ENCODE peak calls at places on chromosomes 13 and 19, in six cellular contexts. One of them, this sample, is unnamed.

GRCh38 chr19:4715529-4716221 is 8.0 kb downstream of the DPP9 start:
- DNase-seq in cardiac fibroblast: no peak
- DNase-seq in adrenal gland: peak; percentile 50
- DNase-seq in tibial artery: no peak
- DNase-seq in Calu3: no peak
- DNase-seq in body of pancreas: peak; percentile 74
- DNase-seq in this sample: no peak

GRCh38 chr13:61180245-61180644 is 235.4 kb downstream of the PCDH20 start:
- DNase-seq in cardiac fibroblast: no peak
- DNase-seq in adrenal gland: no peak
- DNase-seq in tibial artery: no peak
- DNase-seq in Calu3: no peak
- DNase-seq in body of pancreas: no peak
- DNase-seq in this sample: no peak

GRCh38 chr13:44169018-44169909 is 204.4 kb upstream of the SERP2 start:
- DNase-seq in cardiac fibroblast: no peak
- DNase-seq in adrenal gland: no peak
- DNase-seq in tibial artery: no peak
- DNase-seq in Calu3: no peak
- DNase-seq in body of pancreas: no peak
- DNase-seq in this sample: no peak

GRCh38 chr19:51480590-51480989 is 2.3 kb downstream of the CEACAM18 start:
- DNase-seq in cardiac fibroblast: peak; percentile 17
- DNase-seq in adrenal gland: no peak
- DNase-seq in tibial artery: no peak
- DNase-seq in Calu3: peak; percentile 21
- DNase-seq in body of pancreas: no peak
- DNase-seq in this sample: no peak

GRCh38 chr13:80010286-80010831 is 330.6 kb downstream of the SPRY2 start:
- DNase-seq in cardiac fibroblast: no peak
- DNase-seq in adrenal gland: no peak
- DNase-seq in tibial artery: no peak
- DNase-seq in Calu3: no peak
- DNase-seq in body of pancreas: peak; percentile 23
- DNase-seq in this sample: no peak

GRCh38 chr19:35908977-35909683 is 1.0 kb upstream of the TYROBP start:
- DNase-seq in cardiac fibroblast: no peak
- DNase-seq in adrenal gland: peak; percentile 78
- DNase-seq in tibial artery: peak; percentile 90
- DNase-seq in Calu3: no peak
- DNase-seq in body of pancreas: peak; percentile 31
- DNase-seq in this sample: no peak

GRCh38 chr13:94335786-94336357 is 143.6 kb downstream of the DCT start:
- DNase-seq in cardiac fibroblast: no peak
- DNase-seq in adrenal gland: no peak
- DNase-seq in tibial artery: no peak
- DNase-seq in Calu3: no peak
- DNase-seq in body of pancreas: no peak
- DNase-seq in this sample: no peak

GRCh38 chr13:112447761-112448603 is 71.8 kb downstream of the SPACA7 start:
- DNase-seq in cardiac fibroblast: no peak
- DNase-seq in adrenal gland: no peak
- DNase-seq in tibial artery: no peak
- DNase-seq in Calu3: no peak
- DNase-seq in body of pancreas: no peak
- DNase-seq in this sample: no peak

GRCh38 chr19:12794196-12794921 is 3.1 kb downstream of the JUNB start:
- DNase-seq in cardiac fibroblast: peak; percentile 65
- DNase-seq in adrenal gland: peak; percentile 50
- DNase-seq in tibial artery: no peak
- DNase-seq in Calu3: no peak
- DNase-seq in body of pancreas: no peak
- DNase-seq in this sample: peak; percentile 50

GRCh38 chr19:5542665-5543064 is 25.1 kb downstream of the TINCR start:
- DNase-seq in cardiac fibroblast: no peak
- DNase-seq in adrenal gland: no peak
- DNase-seq in tibial artery: no peak
- DNase-seq in Calu3: no peak
- DNase-seq in body of pancreas: no peak
- DNase-seq in this sample: no peak

GRCh38 chr13:92074658-92075057 is 676.2 kb downstream of the GPC5 start:
- DNase-seq in cardiac fibroblast: peak; percentile 2
- DNase-seq in adrenal gland: peak; percentile 7
- DNase-seq in tibial artery: no peak
- DNase-seq in Calu3: no peak
- DNase-seq in body of pancreas: peak; percentile 16
- DNase-seq in this sample: no peak

GRCh38 chr19:49512970-49513745 is 697 bp downstream of the FCGRT start:
- DNase-seq in cardiac fibroblast: no peak
- DNase-seq in adrenal gland: peak; percentile 55
- DNase-seq in tibial artery: no peak
- DNase-seq in Calu3: peak; percentile 54
- DNase-seq in body of pancreas: peak; percentile 62
- DNase-seq in this sample: no peak

GRCh38 chr13:42047561-42048322 is 706 bp upstream of the DGKH start:
- DNase-seq in cardiac fibroblast: peak; percentile 77
- DNase-seq in adrenal gland: peak; percentile 35
- DNase-seq in tibial artery: peak; percentile 70
- DNase-seq in Calu3: peak; percentile 49
- DNase-seq in body of pancreas: peak; percentile 42
- DNase-seq in this sample: no peak

GRCh38 chr13:104954210-104954609 is 1581.3 kb downstream of the EFNB2 start:
- DNase-seq in cardiac fibroblast: peak; percentile 58
- DNase-seq in adrenal gland: no peak
- DNase-seq in tibial artery: no peak
- DNase-seq in Calu3: no peak
- DNase-seq in body of pancreas: no peak
- DNase-seq in this sample: no peak

GRCh38 chr19:41217741-41218140 is 1.3 kb upstream of the AXL start:
- DNase-seq in cardiac fibroblast: no peak
- DNase-seq in adrenal gland: no peak
- DNase-seq in tibial artery: no peak
- DNase-seq in Calu3: no peak
- DNase-seq in body of pancreas: no peak
- DNase-seq in this sample: no peak

GRCh38 chr13:112146073-112146360 is 79.1 kb downstream of the SOX1 start:
- DNase-seq in cardiac fibroblast: no peak
- DNase-seq in adrenal gland: no peak
- DNase-seq in tibial artery: peak; percentile 47
- DNase-seq in Calu3: no peak
- DNase-seq in body of pancreas: no peak
- DNase-seq in this sample: no peak

GRCh38 chr19:7004313-7004931 is 16.8 kb downstream of the MBD3L2B start:
- DNase-seq in cardiac fibroblast: no peak
- DNase-seq in adrenal gland: no peak
- DNase-seq in tibial artery: no peak
- DNase-seq in Calu3: no peak
- DNase-seq in body of pancreas: no peak
- DNase-seq in this sample: no peak

GRCh38 chr13:50126378-50127016 is 111.3 kb downstream of the KCNRG start:
- DNase-seq in cardiac fibroblast: peak; percentile 45
- DNase-seq in adrenal gland: peak; percentile 45
- DNase-seq in tibial artery: no peak
- DNase-seq in Calu3: no peak
- DNase-seq in body of pancreas: no peak
- DNase-seq in this sample: no peak

DNA sequence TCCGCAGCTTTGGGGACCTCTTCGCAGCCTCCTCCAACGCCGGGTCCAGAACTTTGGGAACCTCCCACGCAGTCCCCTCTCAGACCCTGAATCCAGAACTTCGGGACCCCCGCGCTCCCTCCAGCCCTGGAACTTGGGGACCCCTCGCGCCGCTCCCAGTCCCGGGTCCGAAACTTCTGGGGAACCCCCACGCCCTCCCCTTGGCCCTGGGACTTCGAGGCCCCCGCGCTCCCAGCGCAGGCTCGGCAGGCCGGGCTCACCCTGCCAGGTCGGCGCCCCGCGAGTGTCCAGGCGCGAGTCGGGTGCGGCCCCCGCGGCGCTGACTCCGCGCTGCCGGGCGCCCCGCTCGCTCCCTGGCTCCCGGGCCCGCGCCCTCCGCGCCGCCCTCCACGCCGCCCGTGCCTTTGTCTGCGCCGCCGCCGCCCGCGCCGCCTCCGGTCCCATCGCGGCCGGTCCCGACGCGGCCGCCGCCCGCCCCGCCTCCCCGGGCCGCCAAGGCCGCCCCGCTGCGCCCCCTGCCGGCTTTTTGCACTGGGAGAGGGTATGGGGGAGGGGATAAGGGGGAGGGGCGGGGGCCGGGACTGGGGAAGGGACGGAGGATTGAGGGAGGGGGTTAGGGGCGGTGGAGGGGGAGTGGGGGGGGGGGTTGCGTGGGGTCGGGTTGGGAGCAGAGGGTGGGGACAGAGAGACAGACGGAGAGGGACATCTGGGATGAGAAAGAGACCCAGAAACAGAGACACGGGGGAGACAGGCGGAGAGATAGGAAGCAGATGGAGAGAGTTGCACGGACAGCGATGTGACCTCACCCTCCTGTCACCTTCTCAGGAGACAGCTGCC is at the start of gene HOMER3:
- DNase-seq in cardiac fibroblast: peak; percentile 50
- DNase-seq in adrenal gland: peak; percentile 83
- DNase-seq in tibial artery: peak; percentile 87
- DNase-seq in Calu3: peak; percentile 78
- DNase-seq in body of pancreas: peak; percentile 79
- DNase-seq in this sample: peak; percentile 16
- TF ChIP-seq CTCF in cardiac fibroblast: peak; percentile 39
- TF ChIP-seq CTCF in adrenal gland: peak; percentile 38
- TF ChIP-seq CTCF in tibial artery: peak; percentile 35
- TF ChIP-seq CTCF in Calu3: no peak
- TF ChIP-seq CTCF in body of pancreas: peak; percentile 20
- TF ChIP-seq CTCF in this sample: peak; percentile 34

GRCh38 chr13:36480726-36481485 is 48.6 kb downstream of the CCNA1 start:
- DNase-seq in cardiac fibroblast: no peak
- DNase-seq in adrenal gland: no peak
- DNase-seq in tibial artery: no peak
- DNase-seq in Calu3: no peak
- DNase-seq in body of pancreas: no peak
- DNase-seq in this sample: no peak

GRCh38 chr13:36476661-36477060 is 44.4 kb downstream of the CCNA1 start:
- DNase-seq in cardiac fibroblast: no peak
- DNase-seq in adrenal gland: no peak
- DNase-seq in tibial artery: no peak
- DNase-seq in Calu3: no peak
- DNase-seq in body of pancreas: no peak
- DNase-seq in this sample: no peak

DNA sequence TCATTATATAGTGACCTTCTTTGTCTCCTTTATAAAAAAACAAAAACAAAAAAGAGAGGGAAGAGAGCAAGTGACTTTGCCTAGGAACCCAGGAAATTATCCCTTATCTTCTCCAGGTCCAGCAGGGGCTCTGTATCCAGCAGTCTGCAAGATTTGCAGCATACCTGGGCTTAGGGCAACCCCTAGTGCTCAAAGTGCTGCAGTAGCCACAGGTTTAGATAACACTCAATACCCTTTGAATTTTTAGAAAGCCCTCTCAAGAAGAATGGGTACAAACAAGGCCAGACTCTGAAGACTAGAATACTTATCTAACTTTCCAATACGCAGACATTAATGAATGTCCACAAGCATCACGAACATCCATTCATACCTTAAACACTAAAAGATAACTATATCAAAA is 43.2 kb downstream of the CCNA1 start:
- DNase-seq in cardiac fibroblast: peak; percentile 30
- DNase-seq in adrenal gland: no peak
- DNase-seq in tibial artery: no peak
- DNase-seq in Calu3: peak; percentile 25
- DNase-seq in body of pancreas: no peak
- DNase-seq in this sample: no peak
- TF ChIP-seq CTCF in cardiac fibroblast: peak; percentile 20
- TF ChIP-seq CTCF in adrenal gland: no peak
- TF ChIP-seq CTCF in tibial artery: no peak
- TF ChIP-seq CTCF in Calu3: no peak
- TF ChIP-seq CTCF in body of pancreas: no peak
- TF ChIP-seq CTCF in this sample: no peak

DNA sequence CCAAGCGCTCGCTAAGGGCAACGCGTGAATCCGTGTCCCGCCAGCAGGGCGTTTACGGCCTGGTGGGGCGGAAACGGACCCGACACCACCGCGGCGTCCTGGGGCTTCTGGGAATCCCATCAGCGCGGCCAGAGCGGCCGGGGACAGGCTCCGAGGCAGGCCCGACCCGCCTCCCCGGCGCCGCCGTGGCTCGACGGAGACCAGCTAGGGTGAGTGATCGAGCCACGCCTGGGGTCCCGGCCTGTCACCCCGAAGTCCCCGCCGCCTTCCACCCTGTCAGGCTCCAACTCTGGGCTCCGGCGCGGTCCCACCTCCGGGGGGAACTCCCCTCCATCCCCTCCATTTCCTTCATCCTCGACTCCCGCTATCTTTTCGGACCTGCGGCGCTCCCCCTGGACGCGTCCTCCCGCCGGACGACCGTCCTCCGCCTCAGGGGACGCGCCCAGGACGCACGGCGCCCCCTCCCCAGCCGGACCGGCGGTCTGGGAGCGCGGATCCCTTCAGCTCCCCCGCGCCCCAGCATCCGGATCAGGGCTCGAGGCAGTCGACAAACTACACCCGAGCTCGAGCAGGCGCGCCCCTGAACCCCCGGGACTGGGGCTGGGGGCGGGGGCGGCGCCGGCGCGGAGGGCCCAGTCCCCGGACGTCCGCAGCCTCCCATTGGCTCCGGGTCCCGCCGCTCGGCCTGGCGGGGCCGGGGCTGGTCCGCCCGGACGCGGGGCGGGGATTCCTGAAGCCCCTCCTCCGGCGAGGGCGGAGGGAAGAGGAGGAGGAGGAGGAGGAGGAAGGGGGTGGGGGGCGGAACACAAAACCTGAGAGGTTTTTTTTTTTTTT is 643 bp upstream of the BICRA start:
- DNase-seq in cardiac fibroblast: peak; percentile 90
- DNase-seq in adrenal gland: peak; percentile 95
- DNase-seq in tibial artery: peak; percentile 97
- DNase-seq in Calu3: peak; percentile 99
- DNase-seq in body of pancreas: peak; percentile 95
- DNase-seq in this sample: peak; percentile 84
- TF ChIP-seq CTCF in cardiac fibroblast: peak; percentile 39
- TF ChIP-seq CTCF in adrenal gland: peak; percentile 45
- TF ChIP-seq CTCF in tibial artery: peak; percentile 36
- TF ChIP-seq CTCF in Calu3: no peak
- TF ChIP-seq CTCF in body of pancreas: no peak
- TF ChIP-seq CTCF in this sample: peak; percentile 23

DNA sequence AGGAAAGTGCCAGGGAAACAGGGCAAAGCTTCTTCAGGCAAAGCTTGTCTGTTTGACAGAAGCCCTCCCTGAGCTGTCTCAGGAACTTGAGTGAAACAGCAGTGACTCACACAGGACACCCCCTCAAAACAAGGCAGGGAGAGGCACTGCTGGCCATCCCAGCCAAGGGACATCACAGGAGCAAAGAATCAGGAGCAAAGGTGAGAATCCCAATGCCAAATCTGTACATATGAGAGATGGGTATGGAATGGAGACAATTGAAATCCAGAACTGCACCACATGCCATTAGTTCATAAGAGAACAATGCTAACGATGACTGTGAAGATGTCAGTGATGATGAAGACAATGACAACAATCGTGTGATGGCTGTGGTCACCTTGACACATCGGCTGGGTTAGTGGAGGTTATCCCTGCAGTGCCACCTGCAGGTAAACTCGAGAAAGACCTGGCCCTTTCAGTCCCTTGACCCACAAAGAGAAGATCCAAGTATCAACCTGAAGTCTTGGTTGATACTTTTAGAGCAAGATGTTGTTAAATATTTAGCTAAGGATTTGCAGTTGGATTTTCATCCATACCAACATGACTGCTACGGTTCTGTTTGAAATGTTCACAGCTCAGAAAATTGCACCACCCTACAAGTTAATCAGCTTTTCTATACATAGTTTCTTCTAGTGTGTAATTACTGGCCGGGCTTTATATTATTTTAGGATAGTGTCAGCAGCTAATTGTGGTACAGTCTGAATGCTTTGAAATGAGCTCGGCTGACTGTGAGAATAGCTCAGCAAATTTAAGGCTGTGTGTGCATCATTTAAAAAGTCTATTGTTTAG is 42.0 kb upstream of the IPO5 start:
- DNase-seq in cardiac fibroblast: peak; percentile 59
- DNase-seq in adrenal gland: peak; percentile 15
- DNase-seq in tibial artery: no peak
- DNase-seq in Calu3: peak; percentile 0
- DNase-seq in body of pancreas: peak; percentile 15
- DNase-seq in this sample: no peak
- TF ChIP-seq CTCF in cardiac fibroblast: peak; percentile 50
- TF ChIP-seq CTCF in adrenal gland: peak; percentile 27
- TF ChIP-seq CTCF in tibial artery: peak; percentile 6
- TF ChIP-seq CTCF in Calu3: no peak
- TF ChIP-seq CTCF in body of pancreas: peak; percentile 22
- TF ChIP-seq CTCF in this sample: peak; percentile 34

This sample was measured in AG09319.